ENCODE peak calls at places on chromosomes 16 and 17, in six cellular contexts. H is cardiac muscle cell; B is left lung; A is H9; I is CD8-positive, alpha-beta T cell; M is IMR-90. W is an unnamed sample. For H3K27me3, the result is how much of the 10 kb centered on the place peaks cover.

GRCh38 chr17:17527534-17527933 is 31.3 kb upstream of the RASD1 start:
- DNase-seq in B (no peak), I (no peak), H (no peak), A (no peak), M (no peak), W (no peak)

GRCh38 chr16:66427036-66427446 is at the start of gene BEAN1:
- DNase-seq in H (peak), A (no peak), M (no peak), B (no peak), I (no peak), W (no peak)

GRCh38 chr17:71682174-71682494 is 438.7 kb upstream of the SOX9 start:
- DNase-seq in B (no peak), H (no peak), A (no peak), I (no peak), M (no peak), W (no peak)

GRCh38 chr17:76544123-76544915 is 4.5 kb downstream of the PRCD start:
- DNase-seq in B (no peak), H (peak), A (peak), M (no peak), I (no peak), W (no peak)

GRCh38 chr17:70060415-70060814 is 14.6 kb upstream of the KCNJ16 start:
- DNase-seq in A (no peak), M (peak), H (no peak), I (no peak), B (no peak), W (no peak)

GRCh38 chr17:74042744-74043486 is 160.6 kb upstream of the RPL38 start:
- DNase-seq in M (peak), A (no peak), I (no peak), H (no peak), B (peak), W (no peak)

GRCh38 chr16:68257906-68258800 is 6.2 kb upstream of the SLC7A6 start:
- DNase-seq in I (no peak), M (peak), H (no peak), A (no peak), B (no peak), W (no peak)

GRCh38 chr16:57988929-57989328 is 11.5 kb downstream of the ZNF319 start:
- DNase-seq in I (no peak), M (no peak), B (peak), A (peak), H (no peak), W (no peak)

GRCh38 chr17:17822189-17822978 is 14.4 kb downstream of the SREBF1 start:
- DNase-seq in I (no peak), B (peak), H (no peak), A (no peak), M (peak), W (no peak)

GRCh38 chr16:14650629-14651028 is 17.9 kb downstream of the BFAR start:
- DNase-seq in B (no peak), I (no peak), M (no peak), H (no peak), A (no peak), W (no peak)

GRCh38 chr16:78277374-78277773 is 177.9 kb downstream of the WWOX start:
- DNase-seq in A (peak), M (no peak), I (no peak), H (peak), B (no peak), W (no peak)

GRCh38 chr17:18262641-18263040 is 2.2 kb downstream of the MIEF2 start:
- DNase-seq in I (no peak), M (no peak), B (no peak), H (no peak), A (no peak), W (no peak)

GRCh38 chr17:41540921-41541625 is 13.0 kb upstream of the KRT19 start:
- DNase-seq in A (no peak), H (no peak), B (no peak), I (no peak), M (peak), W (no peak)

GRCh38 chr16:78851266-78851665 is 749.3 kb downstream of the MAF start:
- DNase-seq in M (no peak), H (no peak), I (no peak), B (no peak), A (no peak), W (no peak)

GRCh38 chr16:66205287-66206167 is 161.0 kb upstream of the CDH5 start:
- DNase-seq in I (no peak), H (no peak), M (peak), B (no peak), A (no peak), W (no peak)

GRCh38 chr17:55689672-55690071 is 33.0 kb downstream of the TMEM100 start:
- DNase-seq in A (no peak), M (no peak), H (no peak), B (no peak), I (no peak), W (no peak)

GRCh38 chr16:89343501-89344291 is 126.2 kb downstream of the ZNF778 start:
- DNase-seq in M (peak), B (no peak), A (no peak), H (no peak), I (no peak), W (no peak)

GRCh38 chr17:61221597-61222471 is 177.8 kb upstream of the TBX2 start:
- DNase-seq in I (no peak), A (no peak), H (no peak), B (no peak), M (peak), W (no peak)

GRCh38 chr16:76157629-76158028 is 119.6 kb upstream of the CNTNAP4 start:
- DNase-seq in A (peak), M (no peak), I (no peak), H (no peak), B (no peak), W (no peak)

GRCh38 chr16:66480265-66481080 is 53.4 kb downstream of the BEAN1 start:
- DNase-seq in M (no peak), B (no peak), I (no peak), H (no peak), A (peak), W (no peak)

GRCh38 chr17:44061446-44061845 is 5.0 kb downstream of the LSM12 start:
- DNase-seq in B (no peak), A (no peak), H (no peak), I (no peak), M (no peak), W (no peak)

GRCh38 chr17:74493381-74493833 is 27.0 kb downstream of the CD300A start:
- DNase-seq in H (peak), A (peak), M (peak), B (peak), I (peak), W (peak)

GRCh38 chr17:49746791-49747490 is 17.0 kb downstream of the FAM117A start:
- DNase-seq in H (no peak), A (no peak), M (no peak), B (no peak), I (no peak), W (no peak)

GRCh38 chr16:8816967-8817662 is 19.5 kb downstream of the PMM2 start:
- DNase-seq in I (no peak), B (no peak), H (no peak), A (no peak), M (peak), W (no peak)

GRCh38 chr17:43848601-43849000 is 1.6 kb downstream of the CD300LG start:
- DNase-seq in M (no peak), B (no peak), A (no peak), I (no peak), H (no peak), W (no peak)

GRCh38 chr17:32489320-32490100 is 2.7 kb downstream of the CDK5R1 start:
- DNase-seq in B (no peak), I (no peak), M (no peak), A (no peak), H (no peak), W (no peak)

GRCh38 chr16:66306366-66307150 is 59.9 kb upstream of the CDH5 start:
- DNase-seq in B (peak), H (no peak), A (no peak), I (no peak), M (no peak), W (no peak)

GRCh38 chr17:82570282-82570681 is 50.8 kb downstream of the FOXK2 start:
- DNase-seq in H (peak), B (no peak), I (no peak), A (no peak), M (no peak), W (no peak)

DNA sequence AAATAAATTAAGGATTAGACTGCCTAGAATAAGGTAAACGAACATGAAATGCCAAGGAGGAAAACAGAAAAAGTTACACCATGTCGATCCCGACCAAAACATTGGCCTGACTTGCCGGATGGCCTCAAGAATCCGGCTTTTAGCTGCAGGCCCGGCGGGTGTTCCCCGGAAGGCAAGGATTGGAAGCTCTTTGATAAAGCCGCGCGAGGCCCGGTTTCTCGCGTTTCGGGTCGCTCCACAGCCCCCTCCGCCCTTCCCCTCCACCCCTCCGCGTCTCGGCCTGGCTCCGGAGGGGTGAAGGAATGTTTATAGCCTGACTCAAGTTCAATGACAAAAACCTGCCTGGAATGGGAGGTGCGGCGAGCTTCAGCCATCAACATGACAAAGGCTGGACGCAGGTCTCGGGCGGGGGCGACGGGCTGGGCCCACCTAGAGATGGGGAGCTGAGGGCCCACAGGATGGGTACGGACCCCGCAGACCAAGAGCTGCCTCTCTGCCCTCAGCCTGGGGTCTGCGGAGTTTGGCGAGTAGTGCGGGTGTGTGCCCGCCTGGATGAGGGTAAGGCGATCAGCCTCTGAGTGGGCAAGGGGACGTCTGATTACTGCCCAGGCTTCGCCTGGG is 2.6 kb downstream of the PRAC1 start:
- DNase-seq in B (no peak), H (peak), M (no peak), I (no peak), A (peak), W (no peak)
- H3K27me3 ChIP-seq in B (half or more), H (half or more), M (half or more), I (half or more), A (half or more), W (half or more)

GRCh38 chr17:59649886-59650285 is 30.2 kb downstream of the CLTC start:
- DNase-seq in H (no peak), I (no peak), M (peak), A (no peak), B (no peak), W (no peak)

GRCh38 chr17:59650642-59651041 is 30.9 kb downstream of the CLTC start:
- DNase-seq in B (no peak), H (no peak), M (no peak), A (no peak), I (no peak), W (no peak)

GRCh38 chr17:59647288-59647687 is 27.6 kb downstream of the CLTC start:
- DNase-seq in B (no peak), H (no peak), M (no peak), A (no peak), I (no peak), W (no peak)

GRCh38 chr17:59651346-59651745 is 31.7 kb downstream of the CLTC start:
- DNase-seq in M (peak), B (no peak), A (no peak), H (no peak), I (no peak), W (no peak)

GRCh38 chr17:59652119-59652518 is 32.4 kb downstream of the CLTC start:
- DNase-seq in H (no peak), I (no peak), M (peak), A (no peak), B (no peak), W (no peak)
- H3K27ac ChIP-seq in H (no peak), I (no peak), M (no peak), A (no peak), B (no peak), W (no peak)

GRCh38 chr17:36813357-36813756 is 123.9 kb upstream of the LHX1 start:
- DNase-seq in B (no peak), A (peak), M (no peak), H (no peak), I (no peak), W (no peak)
- H3K27me3 ChIP-seq in B (under half), A (under half), M (half or more), H (under half), I (under half), W (under half)

DNA sequence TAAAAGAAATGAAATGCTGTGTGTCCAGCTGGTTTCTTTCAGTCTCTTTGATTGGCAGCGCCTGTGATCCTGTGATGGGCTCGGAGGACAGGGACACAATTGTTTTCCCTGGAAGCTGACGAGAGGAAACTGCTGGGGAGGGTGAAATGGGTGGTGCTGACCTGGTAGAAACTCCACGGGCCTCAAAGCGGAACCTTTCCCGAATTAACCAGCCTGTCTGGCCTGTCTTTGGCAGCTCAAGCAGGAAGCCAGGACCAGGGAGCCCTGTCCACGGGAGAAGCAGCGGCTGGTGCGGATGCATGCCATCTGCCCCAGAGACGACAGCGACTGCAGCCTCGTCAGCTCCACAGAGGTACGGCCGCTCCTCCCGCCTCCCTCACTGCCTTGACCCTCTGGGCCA is 22.4 kb downstream of the CARD14 start:
- DNase-seq in M (no peak), B (no peak), H (no peak), I (no peak), A (peak), W (no peak)
- H3K27ac ChIP-seq in M (no peak), B (peak), H (no peak), I (no peak), A (no peak), W (no peak)

W was measured in effector memory CD4-positive, alpha-beta T cell.